ENCODE peak calls at places on chromosomes 4 and X, in four cellular contexts. A is IMR-90, B is K562, W is endothelial cell of umbilical vein. V is an unnamed sample. For H3K9me1, H4K20me1 and H3K27me3, the result is how much of the 10 kb centered on the place peaks cover.

GRCh38 chr4:76235915-76236314 is 15.6 kb upstream of the FAM47E start:
- DNase-seq in A (no peak), B (no peak), W (no peak), V (no peak)

GRCh38 chr4:7783560-7783959 is 156.1 kb downstream of the AFAP1 start:
- DNase-seq in A (no peak), B (no peak), W (no peak), V (no peak)

GRCh38 chr4:17447675-17448298 is 64.1 kb downstream of the QDPR start:
- DNase-seq in A (peak), B (peak), W (peak), V (no peak)

GRCh38 chr4:54838301-54838700 is 180.5 kb downstream of the KIT start:
- DNase-seq in A (no peak), B (no peak), W (no peak), V (no peak)

GRCh38 chr4:99323761-99324160 is 2.6 kb upstream of the ADH1B start:
- DNase-seq in A (peak), B (no peak), W (no peak), V (no peak)

GRCh38 chrX:108134724-108135123 is 43.1 kb downstream of the ATG4A start:
- DNase-seq in A (no peak), B (no peak), W (no peak), V (no peak)

GRCh38 chrX:103793541-103793932 is 16.9 kb downstream of the PLP1 start:
- DNase-seq in A (peak), B (no peak), W (no peak), V (no peak)

GRCh38 chr4:159142985-159143384 is 40.1 kb downstream of the RAPGEF2 start:
- DNase-seq in A (no peak), B (no peak), W (no peak), V (no peak)

GRCh38 chr4:109433281-109434006 is at the start of gene SEC24B:
- DNase-seq in A (peak), B (peak), W (peak), V (no peak)

GRCh38 chr4:163473130-163473529 is 424 bp downstream of the TKTL2 start:
- DNase-seq in A (no peak), B (no peak), W (no peak), V (no peak)

GRCh38 chr4:154332681-154333421 is 158.7 kb downstream of the DCHS2 start:
- DNase-seq in A (peak), B (no peak), W (no peak), V (no peak)

GRCh38 chrX:141904262-141904661 is 568 bp downstream of the MAGEC1 start:
- DNase-seq in A (no peak), B (peak), W (no peak), V (no peak)

GRCh38 chr4:111268769-111269414 is 646.0 kb upstream of the PITX2 start:
- DNase-seq in A (peak), B (no peak), W (peak), V (no peak)

GRCh38 chr4:115090483-115091075 is 22.8 kb downstream of the NDST4 start:
- DNase-seq in A (peak), B (no peak), W (peak), V (no peak)

GRCh38 chr4:168674077-168674747 is 177.4 kb downstream of the PALLD start:
- DNase-seq in A (peak), B (no peak), W (no peak), V (no peak)

GRCh38 chrX:118528089-118528753 is 32.6 kb downstream of the DOCK11 start:
- DNase-seq in A (no peak), B (no peak), W (no peak), V (no peak)

GRCh38 chr4:182862921-182863320 is 54.3 kb downstream of the DCTD start:
- DNase-seq in A (no peak), B (no peak), W (no peak), V (no peak)

GRCh38 chr4:26583538-26583864 is 383 bp upstream of the TBC1D19 start:
- DNase-seq in A (no peak), B (no peak), W (no peak), V (no peak)

GRCh38 chr4:89708903-89709361 is 128.0 kb downstream of the SNCA start:
- DNase-seq in A (peak), B (no peak), W (peak), V (no peak)

GRCh38 chrX:136457303-136457917 is 30.3 kb upstream of the BRS3 start:
- DNase-seq in A (no peak), B (no peak), W (no peak), V (no peak)

GRCh38 chrX:15906544-15906943 is 51.9 kb upstream of the AP1S2 start:
- DNase-seq in A (peak), B (no peak), W (no peak), V (no peak)

GRCh38 chr4:87322754-87323153 is at the start of gene HSD17B13:
- DNase-seq in A (no peak), B (no peak), W (no peak), V (no peak)

GRCh38 chr4:39976945-39977488 is 694 bp downstream of the PDS5A start:
- DNase-seq in A (no peak), B (no peak), W (peak), V (no peak)

GRCh38 chr4:12993923-12994322 is 490.2 kb downstream of the RAB28 start:
- DNase-seq in A (no peak), B (no peak), W (no peak), V (no peak)

GRCh38 chr4:40586034-40586433 is 43.6 kb downstream of the RBM47 start:
- DNase-seq in A (peak), B (no peak), W (no peak), V (no peak)

GRCh38 chr4:122481766-122482405 is 25.4 kb upstream of the IL2 start:
- DNase-seq in A (no peak), B (no peak), W (no peak), V (no peak)

GRCh38 chrX:29435396-29435795 is 780.0 kb upstream of the MAGEB2 start:
- DNase-seq in A (peak), B (no peak), W (peak), V (no peak)

GRCh38 chrX:12910851-12911461 is 4.5 kb downstream of the TLR8 start:
- DNase-seq in A (no peak), B (no peak), W (no peak), V (no peak)

GRCh38 chr4:109848501-109848900 is 594 bp downstream of the LRIT3 start:
- DNase-seq in A (no peak), B (no peak), W (no peak), V (no peak)

GRCh38 chr4:25107827-25108516 is 52.3 kb downstream of the SEPSECS start:
- DNase-seq in A (no peak), B (no peak), W (no peak), V (no peak)

GRCh38 chr4:146333187-146333894 is 119.0 kb downstream of the REELD1 start:
- DNase-seq in A (peak), B (no peak), W (no peak), V (no peak)

GRCh38 chrX:69386681-69387080 is 117.4 kb upstream of the NALF2 start:
- DNase-seq in A (no peak), B (no peak), W (no peak), V (no peak)
- H3K9me1 ChIP-seq in A (under half), B (under half), W (under half), V (under half)

DNA sequence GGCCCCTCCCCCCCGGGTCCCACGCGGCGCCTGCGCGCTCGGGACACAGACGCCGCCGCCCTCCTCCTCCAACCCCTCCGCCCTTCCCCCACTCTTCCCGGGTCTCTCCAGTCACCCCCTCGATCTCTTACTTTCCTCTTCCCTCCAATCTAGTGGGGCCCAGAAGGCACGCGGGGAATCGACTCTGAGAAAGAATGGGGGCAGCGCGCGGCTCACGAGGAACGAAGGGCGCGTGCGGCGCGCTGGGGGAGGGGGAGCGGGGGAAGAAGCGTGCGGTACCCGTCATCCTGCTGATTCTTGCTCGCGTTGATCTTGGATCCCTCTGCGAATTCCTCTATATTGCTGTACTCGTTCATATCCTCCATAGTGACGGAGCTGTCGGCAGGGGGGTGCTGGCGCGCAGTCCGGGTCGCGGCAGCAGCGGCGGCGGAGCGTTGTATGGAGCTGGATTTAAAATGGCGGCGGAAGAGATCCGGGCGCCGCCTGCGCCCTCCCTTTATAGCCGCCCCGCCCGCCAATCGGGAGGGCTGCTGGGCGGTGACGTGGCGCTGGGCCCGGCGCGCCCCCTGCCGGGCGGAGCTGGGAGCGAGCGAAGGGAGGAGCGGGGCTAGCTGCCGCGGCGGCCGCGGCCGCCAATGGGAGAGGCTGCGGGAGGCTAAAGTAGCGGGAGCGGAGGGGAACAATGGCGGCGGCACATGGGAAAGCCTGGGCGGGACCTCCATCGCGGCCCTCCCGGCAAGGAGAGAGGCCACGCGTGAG is 1.1 kb downstream of the HNRNPDL start:
- DNase-seq in A (peak), B (peak), W (peak), V (no peak)
- H4K20me1 ChIP-seq in A (half or more), B (under half), W (under half), V (under half)

GRCh38 chrX:143570747-143571146 is 53.5 kb upstream of the SPANXN3 start:
- DNase-seq in A (no peak), B (no peak), W (no peak), V (no peak)

GRCh38 chrX:143571521-143571920 is 54.2 kb upstream of the SPANXN3 start:
- DNase-seq in A (no peak), B (no peak), W (no peak), V (no peak)

DNA sequence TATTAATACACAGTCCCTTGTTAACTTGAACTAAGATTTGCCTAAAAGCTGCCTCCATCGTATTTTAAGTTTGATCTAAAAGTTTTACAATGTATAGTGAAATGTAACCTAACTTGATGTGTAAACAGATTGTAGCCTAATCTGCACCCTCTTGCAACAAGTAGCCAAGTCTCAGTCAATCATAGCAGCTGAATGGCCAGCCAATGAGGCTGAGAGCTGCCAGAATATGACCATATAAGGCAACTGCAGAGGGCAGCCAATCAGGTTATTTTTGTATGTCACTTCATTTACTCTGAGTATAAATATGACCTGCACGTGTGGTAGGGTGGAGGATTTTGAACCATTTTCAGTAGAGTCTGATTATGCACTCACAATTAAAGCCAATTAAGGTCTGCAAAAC is 51.2 kb upstream of the SPANXN3 start:
- DNase-seq in A (no peak), B (no peak), W (no peak), V (no peak)
- H3K27me3 ChIP-seq in A (under half), B (under half), W (under half), V (under half)

DNA sequence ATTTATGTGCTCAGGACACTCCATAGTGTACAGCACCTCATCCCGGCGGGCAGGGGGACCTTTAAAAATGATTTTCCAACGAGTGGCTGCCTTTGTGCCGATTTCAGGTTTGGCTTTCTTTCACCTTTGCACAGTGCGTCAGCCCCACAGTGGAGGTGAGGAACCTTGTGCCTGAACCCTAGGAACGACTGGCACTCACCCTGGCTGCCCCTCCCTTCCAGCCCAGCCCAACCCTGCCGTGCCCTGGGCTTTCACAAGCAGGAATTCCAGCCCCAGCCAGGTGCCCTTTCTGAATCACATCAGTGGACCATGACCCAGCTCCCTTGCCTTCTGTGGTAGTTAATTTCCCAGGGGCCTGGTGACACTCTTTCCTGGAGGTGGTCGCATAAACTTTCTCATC is 1.3 kb downstream of the TMEM164 start:
- DNase-seq in A (no peak), B (no peak), W (no peak), V (no peak)
- H3K9me1 ChIP-seq in A (under half), B (under half), W (under half), V (under half)

DNA sequence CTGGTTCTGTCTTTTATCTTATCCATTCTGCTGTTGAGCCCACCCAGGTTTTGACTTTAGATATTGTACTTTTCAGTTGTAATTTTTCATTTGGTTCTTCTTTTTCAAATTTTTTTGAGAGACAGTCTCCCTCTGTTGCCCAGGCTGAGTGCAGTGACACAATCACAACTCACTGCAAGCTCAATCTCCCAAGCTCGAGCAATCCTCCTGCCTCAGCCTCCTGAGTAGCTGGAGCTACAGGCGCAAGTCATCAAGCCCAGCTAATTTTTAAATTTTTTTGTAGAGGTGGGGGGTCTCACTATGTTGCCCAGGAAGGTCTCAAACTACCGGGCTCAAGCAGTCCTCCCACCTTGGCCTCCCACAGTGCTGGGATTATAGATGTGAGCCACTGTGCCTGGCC is 25.7 kb downstream of the LETM1 start:
- DNase-seq in A (no peak), B (no peak), W (no peak), V (no peak)
- H4K20me1 ChIP-seq in A (under half), B (under half), W (under half), V (under half)

DNA sequence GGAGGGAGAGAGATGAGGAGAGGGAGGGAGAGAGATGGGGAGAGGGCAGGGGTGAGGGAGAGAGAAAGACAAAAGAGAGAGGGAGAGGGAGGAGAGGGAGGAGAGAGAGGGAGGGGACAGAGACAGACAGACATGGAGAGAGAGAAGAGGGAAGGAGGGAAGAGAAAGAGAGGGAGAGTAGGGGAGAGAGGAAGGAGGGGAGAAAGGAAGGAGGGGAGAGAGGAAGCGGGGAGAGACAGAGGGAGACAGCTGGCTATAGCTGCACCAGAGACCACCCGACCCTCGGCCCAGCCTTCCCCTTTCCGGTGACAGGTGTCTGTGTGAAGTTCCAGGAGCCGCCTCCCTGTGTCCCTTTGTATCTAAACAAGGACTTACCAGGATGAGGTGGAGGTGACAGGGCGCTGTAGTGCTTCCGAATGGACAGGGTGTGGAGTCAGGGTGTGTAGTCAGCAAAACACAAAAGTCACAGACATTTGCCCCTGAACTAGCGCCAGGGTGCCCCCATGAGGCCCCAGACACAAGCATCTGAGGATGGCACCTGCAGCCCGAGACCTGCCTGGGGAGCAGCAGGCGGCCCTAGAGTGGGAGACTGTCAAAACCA is 68.8 kb downstream of the ADRA2C start:
- DNase-seq in A (no peak), B (no peak), W (no peak), V (no peak)
- H3K27me3 ChIP-seq in A (under half), B (under half), W (under half), V (under half)

GRCh38 chr4:35100932-35101331 is 1143.4 kb downstream of the ARAP2 start:
- DNase-seq in A (no peak), B (no peak), W (no peak), V (no peak)
- H3K9me1 ChIP-seq in A (under half), B (under half), W (under half), V (under half)

GRCh38 chrX:153688900-153689590 is 1.3 kb downstream of the SLC6A8 start:
- DNase-seq in A (peak), B (peak), W (peak), V (no peak)

GRCh38 chrX:153689654-153690465 is 2.1 kb downstream of the SLC6A8 start:
- DNase-seq in A (peak), B (peak), W (no peak), V (no peak)

GRCh38 chrX:153688534-153688899 is 791 bp downstream of the SLC6A8 start:
- DNase-seq in A (no peak), B (no peak), W (no peak), V (no peak)

GRCh38 chrX:153692003-153692402 is 4.3 kb downstream of the SLC6A8 start:
- DNase-seq in A (no peak), B (no peak), W (no peak), V (no peak)

DNA sequence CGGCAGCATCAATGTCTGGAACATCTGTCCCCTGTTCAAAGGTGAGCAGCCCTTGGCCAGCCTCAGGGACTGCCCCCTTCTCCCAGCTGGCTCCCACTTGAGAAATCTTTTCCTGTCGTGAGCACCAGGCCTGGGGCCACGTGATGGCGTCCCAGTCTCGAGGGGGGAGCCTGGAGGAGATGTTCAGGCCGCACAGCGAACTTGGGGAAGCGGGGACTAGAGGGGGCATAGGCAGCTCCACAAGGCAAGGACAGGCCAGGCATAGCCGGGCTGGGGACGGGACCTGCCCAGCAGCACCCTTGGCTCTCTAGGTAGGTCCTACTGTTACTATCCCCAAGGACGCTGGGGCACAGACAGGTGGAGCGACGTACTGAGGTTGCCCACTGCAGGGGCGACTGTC is 2.7 kb downstream of the SLC6A8 start:
- DNase-seq in A (no peak), B (no peak), W (no peak), V (no peak)
- H4K20me1 ChIP-seq in A (under half), B (under half), W (under half), V (under half)

GRCh38 chrX:132023117-132023895 is at the start of gene STK26:
- DNase-seq in A (no peak), B (peak), W (peak), V (no peak)

GRCh38 chrX:132022863-132023116 is 312 bp upstream of the STK26 start:
- DNase-seq in A (no peak), B (no peak), W (no peak), V (no peak)

GRCh38 chrX:132022115-132022862 is 813 bp upstream of the STK26 start:
- DNase-seq in A (no peak), B (peak), W (peak), V (no peak)

GRCh38 chrX:132023896-132024386 is 839 bp downstream of the STK26 start:
- DNase-seq in A (no peak), B (peak), W (peak), V (no peak)

GRCh38 chrX:132025085-132025484 is 2.0 kb downstream of the STK26 start:
- DNase-seq in A (no peak), B (no peak), W (no peak), V (no peak)
- H3K27me3 ChIP-seq in A (under half), B (under half), W (under half), V (under half)

V was measured in keratinocyte.